ENCODE peak calls at places on chromosomes 5 and 9, in seven cellular contexts. E is mammary epithelial cell; O is CD4-positive, alpha-beta T cell; Z is EL; C is transverse colon; K is D721Med; Y is NB4. M is an unnamed sample.

GRCh38 chr5:176784218-176785165 is 25.9 kb upstream of the UNC5A start:
- DNase-seq in O (no peak), E (peak; percentile 86), K (no peak), Z (peak; percentile 86), Y (no peak), C (no peak), M (no peak)

GRCh38 chr5:110338336-110339083 is 388.0 kb downstream of the TMEM232 start:
- DNase-seq in C (no peak), E (no peak), O (no peak), Z (no peak), Y (peak; percentile 19), K (no peak), M (no peak)

GRCh38 chr5:99105216-99105615 is 176.4 kb upstream of the CHD1 start:
- DNase-seq in C (no peak), E (no peak), Y (no peak), O (no peak), Z (no peak), K (no peak), M (no peak)

GRCh38 chr5:110900829-110901228 is 162.0 kb downstream of the SLC25A46 start:
- DNase-seq in C (no peak), E (peak; percentile 92), Z (peak; percentile 84), Y (no peak), O (no peak), K (no peak), M (no peak)

GRCh38 chr9:135959814-135960213 is 1.4 kb downstream of the UBAC1 start:
- DNase-seq in C (no peak), Z (no peak), Y (no peak), K (no peak), O (no peak), E (no peak), M (no peak)

GRCh38 chr9:20304001-20304400 is 318.3 kb downstream of the MLLT3 start:
- DNase-seq in O (no peak), Y (no peak), E (no peak), Z (no peak), C (no peak), K (no peak), M (no peak)

GRCh38 chr5:147619281-147619680 is 109.4 kb upstream of the DPYSL3 start:
- DNase-seq in O (no peak), C (no peak), E (no peak), K (no peak), Y (no peak), Z (no peak), M (no peak)

GRCh38 chr9:89807101-89807395 is 202.2 kb downstream of the GADD45G start:
- DNase-seq in Y (no peak), Z (no peak), O (no peak), E (no peak), K (no peak), C (no peak), M (no peak)

GRCh38 chr5:164153469-164154172 is 648.2 kb downstream of the MAT2B start:
- DNase-seq in C (no peak), E (no peak), Z (no peak), Y (no peak), K (no peak), O (no peak), M (no peak)

GRCh38 chr9:130239741-130240241 is 25.8 kb upstream of the HMCN2 start:
- DNase-seq in E (no peak), K (no peak), Y (no peak), Z (peak; percentile 34), O (no peak), C (no peak), M (no peak)

GRCh38 chr5:132776077-132776931 is 735 bp downstream of the SEPTIN8 start:
- DNase-seq in Z (peak; percentile 68), Y (peak; percentile 39), C (peak; percentile 49), K (no peak), E (peak; percentile 14), O (no peak), M (peak; percentile 50)

GRCh38 chr9:111965566-111966019 is 69.0 kb downstream of the UGCG start:
- DNase-seq in Y (no peak), Z (peak; percentile 97), E (peak; percentile 99), K (no peak), O (no peak), C (no peak), M (no peak)